ENCODE peak calls at places on chromosomes 6 and 20, in seven cellular contexts. I is AG09309, Q is heart right ventricle, C is dorsolateral prefrontal cortex, O is GM12878, P is BJ, E is uterus. Z is an unnamed sample.
A peak's percentile ranks its signal among the peaks of the same experiment; 100 is the strongest.

GRCh38 chr20:54070187-54070987 is at the start of gene BCAS1:
- DNase-seq in Q (no peak), C (no peak), O (no peak), E (no peak), I (no peak), P (no peak), Z (no peak)

GRCh38 chr6:15088904-15089568 is 156.8 kb upstream of the JARID2 start:
- DNase-seq in O (no peak), E (no peak), I (no peak), Q (no peak), C (no peak), P (no peak), Z (no peak)

GRCh38 chr20:58256842-58257241 is 28.4 kb upstream of the ANKRD60 start:
- DNase-seq in C (no peak), O (no peak), P (no peak), Q (no peak), I (no peak), E (no peak), Z (no peak)

GRCh38 chr20:10219452-10219791 is 792 bp downstream of the SNAP25 start:
- DNase-seq in I (no peak), Q (peak; percentile 80), P (no peak), E (peak; percentile 80), O (no peak), C (peak; percentile 79), Z (no peak)

GRCh38 chr20:19860742-19861141 is 102.7 kb downstream of the RIN2 start:
- DNase-seq in P (no peak), I (no peak), E (no peak), O (peak; percentile 21), Q (no peak), C (no peak), Z (no peak)

GRCh38 chr6:32168807-32169206 is 4.4 kb downstream of the EGFL8 start:
- DNase-seq in E (no peak), C (no peak), Q (no peak), P (no peak), O (no peak), I (no peak), Z (no peak)

GRCh38 chr20:45576995-45577394 is 2.1 kb downstream of the WFDC8 start:
- DNase-seq in E (no peak), I (peak; percentile 5), P (no peak), C (no peak), Q (no peak), O (no peak), Z (no peak)

GRCh38 chr6:62150048-62150663 is 135.9 kb downstream of the KHDRBS2 start:
- DNase-seq in C (no peak), I (no peak), Q (no peak), P (no peak), E (no peak), O (no peak), Z (no peak)

GRCh38 chr20:39878321-39878720 is 810.7 kb downstream of the MAFB start:
- DNase-seq in E (no peak), C (no peak), Q (no peak), O (no peak), P (no peak), I (no peak), Z (no peak)

GRCh38 chr20:39877792-39878191 is 811.2 kb downstream of the MAFB start:
- DNase-seq in E (no peak), Q (no peak), O (no peak), P (no peak), I (no peak), C (no peak), Z (no peak)

GRCh38 chr20:39878809-39879208 is 810.2 kb downstream of the MAFB start:
- DNase-seq in E (no peak), C (no peak), I (no peak), O (no peak), Q (no peak), P (no peak), Z (no peak)

GRCh38 chr20:39879296-39879695 is 809.7 kb downstream of the MAFB start:
- DNase-seq in C (no peak), Q (no peak), P (no peak), E (no peak), I (no peak), O (no peak), Z (no peak)

DNA sequence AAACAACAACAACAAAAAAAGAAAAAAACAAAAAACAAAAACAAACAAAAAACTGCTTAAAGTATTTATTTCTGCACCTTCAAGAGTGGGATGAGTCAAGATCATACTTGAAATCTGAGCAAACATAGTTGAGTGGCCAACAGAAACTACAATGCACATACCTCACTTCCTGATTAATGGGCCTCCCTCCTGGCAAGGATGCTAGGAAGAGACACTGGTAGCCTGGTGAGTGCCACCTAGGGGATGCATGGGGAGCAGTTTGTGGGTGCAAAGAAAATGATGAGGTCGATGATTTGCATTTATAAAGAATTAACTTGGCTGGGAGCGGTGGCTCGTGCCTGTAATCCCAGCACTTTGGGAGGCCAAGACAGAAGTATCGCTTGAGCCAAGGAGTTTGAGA is 808.1 kb downstream of the MAFB start:
- DNase-seq in Q (no peak), P (no peak), C (no peak), E (no peak), I (no peak), O (no peak), Z (no peak)
- TF ChIP-seq CTCF in Q (no peak), P (peak; percentile 26), C (no peak), E (no peak), I (peak; percentile 36), O (peak; percentile 29), Z (peak; percentile 35)

GRCh38 chr6:33206864-33207568 is 1.3 kb upstream of the RING1 start:
- DNase-seq in C (no peak), I (no peak), Q (no peak), O (no peak), E (no peak), P (no peak), Z (no peak)
- H3K4me3 ChIP-seq in C (peak overlapping the region; percentile 85), I (peak overlapping the region; percentile 56), Q (peak overlapping the region; percentile 97), O (peak overlapping the region; percentile 94), E (peak overlapping the region; percentile 90), P (peak overlapping the region; percentile 84), Z (peak overlapping the region; percentile 87)

GRCh38 chr6:33812669-33813068 is 8.9 kb upstream of the MLN start:
- DNase-seq in E (no peak), C (no peak), O (no peak), P (no peak), I (no peak), Q (peak; percentile 52), Z (peak; percentile 17)
- TF ChIP-seq CTCF in E (peak; percentile 8), C (peak; percentile 29), O (no peak), P (peak; percentile 53), I (peak; percentile 58), Q (peak; percentile 33), Z (peak; percentile 51)

DNA sequence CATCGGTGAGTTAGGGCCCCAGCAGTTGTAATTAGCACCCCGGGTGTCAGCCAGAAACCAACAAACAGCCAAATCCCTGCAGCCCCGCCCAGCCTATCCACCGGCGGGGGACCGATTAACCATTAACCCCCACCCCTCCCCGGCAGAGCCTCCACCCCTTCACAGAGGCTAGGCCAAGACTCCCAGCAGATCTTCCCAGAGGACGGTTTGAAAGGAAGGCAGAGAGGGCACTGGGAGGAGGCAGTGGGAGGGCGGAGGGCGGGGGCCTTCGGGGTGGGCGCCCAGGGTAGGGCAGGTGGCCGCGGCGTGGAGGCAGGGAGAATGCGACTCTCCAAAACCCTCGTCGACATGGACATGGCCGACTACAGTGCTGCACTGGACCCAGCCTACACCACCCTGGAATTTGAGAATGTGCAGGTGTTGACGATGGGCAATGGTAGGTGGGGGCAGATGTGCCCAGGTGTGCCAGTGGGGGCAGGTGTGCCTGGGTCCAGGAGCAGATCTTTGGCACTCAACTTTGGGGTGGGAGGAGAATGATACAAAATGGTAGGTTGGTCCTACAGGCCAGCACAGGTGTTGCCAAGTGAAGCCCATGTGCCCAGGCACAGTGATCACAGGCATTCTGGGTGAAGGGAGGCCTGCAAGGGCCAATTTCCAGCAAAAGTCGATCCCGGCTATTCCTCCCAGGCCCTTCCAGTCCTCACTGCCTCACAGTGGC is 45.7 kb downstream of the HNF4A start:
- DNase-seq in Q (no peak), I (no peak), P (no peak), O (no peak), C (no peak), E (no peak), Z (no peak)
- H3K4me3 ChIP-seq in Q (no peak overlapping the region), I (no peak overlapping the region), P (no peak overlapping the region), O (no peak overlapping the region), C (no peak overlapping the region), E (no peak overlapping the region), Z (no peak overlapping the region)

DNA sequence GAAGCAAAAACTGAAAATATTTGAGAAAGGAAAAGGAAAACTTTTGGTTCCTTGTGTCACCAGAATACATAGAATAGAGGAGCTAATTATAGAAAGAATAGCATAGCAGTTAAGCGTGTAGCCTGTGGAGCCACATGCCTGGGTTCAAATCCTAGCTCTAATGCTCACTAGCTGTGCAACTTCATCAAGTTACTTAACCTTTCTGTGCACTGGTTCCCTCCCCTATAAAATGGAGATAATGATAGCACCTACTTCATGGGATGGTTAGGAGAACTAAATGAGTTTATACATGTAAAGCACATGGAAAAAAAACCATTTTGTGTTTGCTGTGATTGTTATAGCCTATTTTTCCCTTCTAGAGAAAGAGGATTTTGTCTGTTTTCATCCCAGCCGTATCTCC is 24.5 kb upstream of the RNGTT start:
- DNase-seq in P (no peak), E (no peak), O (no peak), C (no peak), I (no peak), Q (no peak), Z (no peak)
- TF ChIP-seq CTCF in P (no peak), E (no peak), O (no peak), C (no peak), I (no peak), Q (no peak), Z (no peak)

Z was measured in retinal pigment epithelial cell.